ENCODE peak calls at places on chromosome 22, in seven cellular contexts. One of them, this sample, is unnamed.

GRCh38 chr22:39129081-39129480 is 23.4 kb downstream of the CBX7 start:
- DNase-seq in sigmoid colon: no peak
- DNase-seq in A549: no peak
- DNase-seq in transverse colon: peak
- DNase-seq in heart left ventricle: no peak
- DNase-seq in stomach: no peak
- DNase-seq in IMR-90: no peak
- DNase-seq in this sample: no peak

GRCh38 chr22:28594784-28595324 is 84.8 kb downstream of the TTC28 start:
- DNase-seq in sigmoid colon: no peak
- DNase-seq in IMR-90: peak
- DNase-seq in stomach: no peak
- DNase-seq in transverse colon: no peak
- DNase-seq in heart left ventricle: no peak
- DNase-seq in A549: peak
- DNase-seq in this sample: no peak

GRCh38 chr22:31852691-31853370 is 91.5 kb upstream of the YWHAH start:
- DNase-seq in heart left ventricle: no peak
- DNase-seq in transverse colon: no peak
- DNase-seq in A549: no peak
- DNase-seq in stomach: no peak
- DNase-seq in IMR-90: peak
- DNase-seq in sigmoid colon: no peak
- DNase-seq in this sample: no peak

GRCh38 chr22:46673677-46674236 is 53.6 kb downstream of the GRAMD4 start:
- DNase-seq in sigmoid colon: no peak
- DNase-seq in heart left ventricle: no peak
- DNase-seq in IMR-90: no peak
- DNase-seq in transverse colon: no peak
- DNase-seq in A549: no peak
- DNase-seq in stomach: no peak
- DNase-seq in this sample: peak

GRCh38 chr22:49052023-49052538 is 775.6 kb downstream of the BRD1 start:
- DNase-seq in transverse colon: no peak
- DNase-seq in sigmoid colon: no peak
- DNase-seq in A549: no peak
- DNase-seq in stomach: no peak
- DNase-seq in heart left ventricle: no peak
- DNase-seq in IMR-90: no peak
- DNase-seq in this sample: peak

GRCh38 chr22:22040472-22040871 is 57.9 kb upstream of the TOP3B start:
- DNase-seq in transverse colon: no peak
- DNase-seq in IMR-90: no peak
- DNase-seq in A549: no peak
- DNase-seq in sigmoid colon: no peak
- DNase-seq in stomach: no peak
- DNase-seq in heart left ventricle: no peak
- DNase-seq in this sample: no peak

GRCh38 chr22:29345932-29346331 is 30.4 kb upstream of the RASL10A start:
- DNase-seq in heart left ventricle: no peak
- DNase-seq in IMR-90: peak
- DNase-seq in sigmoid colon: no peak
- DNase-seq in A549: no peak
- DNase-seq in stomach: no peak
- DNase-seq in transverse colon: no peak
- DNase-seq in this sample: peak

GRCh38 chr22:46088541-46089311 is 61.6 kb upstream of the PPARA start:
- DNase-seq in heart left ventricle: no peak
- DNase-seq in sigmoid colon: peak
- DNase-seq in IMR-90: peak
- DNase-seq in stomach: peak
- DNase-seq in A549: no peak
- DNase-seq in transverse colon: no peak
- DNase-seq in this sample: peak

GRCh38 chr22:21687685-21688259 is 22.0 kb downstream of the PPIL2 start:
- DNase-seq in stomach: no peak
- DNase-seq in sigmoid colon: no peak
- DNase-seq in heart left ventricle: no peak
- DNase-seq in A549: no peak
- DNase-seq in transverse colon: no peak
- DNase-seq in IMR-90: no peak
- DNase-seq in this sample: no peak

GRCh38 chr22:45357492-45357891 is 47.8 kb downstream of the FAM118A start:
- DNase-seq in stomach: no peak
- DNase-seq in sigmoid colon: no peak
- DNase-seq in IMR-90: no peak
- DNase-seq in transverse colon: no peak
- DNase-seq in A549: no peak
- DNase-seq in heart left ventricle: no peak
- DNase-seq in this sample: no peak

GRCh38 chr22:24973867-24974266 is 21.4 kb downstream of the KIAA1671 start:
- DNase-seq in transverse colon: peak
- DNase-seq in IMR-90: no peak
- DNase-seq in stomach: peak
- DNase-seq in sigmoid colon: no peak
- DNase-seq in A549: no peak
- DNase-seq in heart left ventricle: no peak
- DNase-seq in this sample: no peak

GRCh38 chr22:45082795-45083194 is 73.0 kb upstream of the PHF21B start:
- DNase-seq in A549: no peak
- DNase-seq in stomach: no peak
- DNase-seq in transverse colon: no peak
- DNase-seq in IMR-90: no peak
- DNase-seq in sigmoid colon: no peak
- DNase-seq in heart left ventricle: no peak
- DNase-seq in this sample: no peak

GRCh38 chr22:29044657-29045176 is 16.9 kb downstream of the C22orf31 start:
- DNase-seq in transverse colon: no peak
- DNase-seq in heart left ventricle: no peak
- DNase-seq in sigmoid colon: no peak
- DNase-seq in stomach: no peak
- DNase-seq in IMR-90: peak
- DNase-seq in A549: no peak
- DNase-seq in this sample: no peak

GRCh38 chr22:40022536-40023225 is 27.9 kb downstream of the FAM83F start:
- DNase-seq in A549: no peak
- DNase-seq in transverse colon: no peak
- DNase-seq in sigmoid colon: no peak
- DNase-seq in IMR-90: no peak
- DNase-seq in stomach: peak
- DNase-seq in heart left ventricle: no peak
- DNase-seq in this sample: no peak

GRCh38 chr22:29873943-29874342 is 9.0 kb upstream of the MTMR3 start:
- DNase-seq in sigmoid colon: no peak
- DNase-seq in heart left ventricle: no peak
- DNase-seq in transverse colon: no peak
- DNase-seq in IMR-90: no peak
- DNase-seq in A549: no peak
- DNase-seq in stomach: no peak
- DNase-seq in this sample: no peak

GRCh38 chr22:24894998-24895397 is 51.5 kb downstream of the LHFPL7 start:
- DNase-seq in transverse colon: peak
- DNase-seq in sigmoid colon: peak
- DNase-seq in IMR-90: no peak
- DNase-seq in heart left ventricle: peak
- DNase-seq in A549: peak
- DNase-seq in stomach: peak
- DNase-seq in this sample: peak

DNA sequence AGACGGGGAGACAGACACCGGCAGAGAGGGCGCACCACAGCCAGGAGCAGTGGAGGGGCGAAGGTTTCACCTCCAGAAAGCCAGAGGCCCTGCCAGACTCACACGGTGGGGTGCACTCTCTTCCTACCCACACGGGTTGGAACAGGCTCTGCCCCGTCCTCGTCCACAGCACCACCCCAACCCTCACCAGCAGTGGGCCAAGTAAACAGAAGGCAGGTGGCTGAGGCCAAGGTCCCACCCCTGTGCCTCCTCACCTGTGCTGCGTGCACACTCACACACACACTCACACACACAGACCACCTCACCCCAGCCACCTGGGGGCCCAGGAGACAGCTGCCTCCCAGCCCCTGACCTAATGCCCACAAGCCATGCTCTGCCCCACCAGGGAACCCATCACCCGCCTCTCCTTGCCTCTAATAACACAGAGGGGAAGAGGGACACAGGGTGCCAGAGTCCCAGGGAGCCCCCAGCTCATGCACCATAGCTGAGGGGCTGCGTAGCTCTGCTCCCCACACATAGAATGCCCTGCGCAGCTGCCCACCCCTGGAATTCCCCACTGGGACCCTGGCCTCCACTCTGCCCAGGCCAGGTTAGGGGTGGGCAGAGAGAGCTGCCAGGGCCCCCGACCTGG is 3.1 kb downstream of the CYB5R3 start:
- DNase-seq in A549: no peak
- DNase-seq in transverse colon: peak
- DNase-seq in heart left ventricle: no peak
- DNase-seq in sigmoid colon: no peak
- DNase-seq in IMR-90: no peak
- DNase-seq in stomach: peak
- DNase-seq in this sample: peak
- TF ChIP-seq POLR2A in A549: no peak
- TF ChIP-seq POLR2A in transverse colon: no peak
- TF ChIP-seq POLR2A in heart left ventricle: no peak
- TF ChIP-seq POLR2A in sigmoid colon: no peak
- TF ChIP-seq POLR2A in IMR-90: no peak
- TF ChIP-seq POLR2A in stomach: no peak
- TF ChIP-seq POLR2A in this sample: no peak

GRCh38 chr22:37544955-37545702 is 15.2 kb upstream of the CDC42EP1 start:
- DNase-seq in IMR-90: peak
- DNase-seq in heart left ventricle: peak
- DNase-seq in A549: peak
- DNase-seq in transverse colon: peak
- DNase-seq in stomach: peak
- DNase-seq in sigmoid colon: peak
- DNase-seq in this sample: no peak

GRCh38 chr22:37546436-37547248 is 13.6 kb upstream of the CDC42EP1 start:
- DNase-seq in stomach: peak
- DNase-seq in sigmoid colon: peak
- DNase-seq in IMR-90: peak
- DNase-seq in heart left ventricle: peak
- DNase-seq in transverse colon: peak
- DNase-seq in A549: no peak
- DNase-seq in this sample: peak

GRCh38 chr22:37542959-37543358 is 17.3 kb upstream of the CDC42EP1 start:
- DNase-seq in heart left ventricle: no peak
- DNase-seq in transverse colon: no peak
- DNase-seq in stomach: no peak
- DNase-seq in IMR-90: no peak
- DNase-seq in sigmoid colon: no peak
- DNase-seq in A549: no peak
- DNase-seq in this sample: no peak

GRCh38 chr22:37547249-37547741 is 13.0 kb upstream of the CDC42EP1 start:
- DNase-seq in heart left ventricle: no peak
- DNase-seq in sigmoid colon: no peak
- DNase-seq in A549: no peak
- DNase-seq in stomach: no peak
- DNase-seq in transverse colon: no peak
- DNase-seq in IMR-90: no peak
- DNase-seq in this sample: no peak

GRCh38 chr22:37545703-37546435 is 14.4 kb upstream of the CDC42EP1 start:
- DNase-seq in transverse colon: peak
- DNase-seq in heart left ventricle: peak
- DNase-seq in sigmoid colon: peak
- DNase-seq in stomach: peak
- DNase-seq in IMR-90: peak
- DNase-seq in A549: peak
- DNase-seq in this sample: peak
- TF ChIP-seq POLR2A in transverse colon: peak
- TF ChIP-seq POLR2A in heart left ventricle: peak
- TF ChIP-seq POLR2A in sigmoid colon: peak
- TF ChIP-seq POLR2A in stomach: no peak
- TF ChIP-seq POLR2A in IMR-90: peak
- TF ChIP-seq POLR2A in A549: peak
- TF ChIP-seq POLR2A in this sample: no peak

DNA sequence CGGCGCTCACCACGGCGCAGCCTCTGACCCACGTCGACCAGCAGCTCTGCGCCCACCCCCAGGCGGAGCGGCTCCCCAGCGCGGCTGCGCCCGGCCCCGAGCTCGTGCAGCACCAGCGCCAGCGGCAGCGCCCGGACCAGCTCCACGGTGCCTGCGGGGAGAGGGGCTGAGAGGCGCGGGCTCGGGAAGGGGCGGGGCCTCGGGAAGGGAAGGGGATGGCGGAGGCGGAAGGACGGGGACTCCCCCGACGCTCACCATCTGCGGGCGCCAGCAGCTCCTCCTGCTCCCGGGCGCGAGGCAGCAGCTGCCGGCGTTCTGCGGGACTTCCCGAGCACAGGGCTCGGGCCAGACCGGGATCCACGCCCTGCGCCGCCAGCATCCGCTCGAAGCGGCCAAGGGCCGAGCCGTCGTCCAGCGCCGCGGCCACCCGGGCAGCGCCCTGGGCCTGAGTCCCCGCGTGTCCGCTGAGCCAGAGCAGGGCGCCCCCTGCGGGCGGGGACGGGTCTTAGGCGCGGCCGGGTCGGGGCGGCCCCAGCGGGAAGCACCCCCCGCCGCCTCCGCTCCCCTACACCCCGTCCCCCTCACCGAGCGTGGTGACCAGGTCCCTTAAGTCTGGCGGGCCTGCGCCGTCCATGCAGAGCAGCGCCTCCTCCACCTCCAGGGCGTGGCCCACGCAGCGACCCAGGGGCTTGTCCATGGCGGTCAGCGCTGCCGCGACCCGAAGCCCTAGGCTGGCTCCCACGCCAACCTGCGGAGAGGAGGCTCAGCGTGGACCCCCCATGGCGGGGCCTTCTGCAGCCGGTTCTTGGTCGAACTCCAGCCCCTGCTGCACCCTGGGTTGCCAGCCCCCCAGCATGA is 822 bp upstream of the SCO2 start:
- DNase-seq in heart left ventricle: peak
- DNase-seq in transverse colon: peak
- DNase-seq in IMR-90: peak
- DNase-seq in A549: peak
- DNase-seq in sigmoid colon: peak
- DNase-seq in stomach: peak
- DNase-seq in this sample: peak
- TF ChIP-seq POLR2A in heart left ventricle: peak
- TF ChIP-seq POLR2A in transverse colon: no peak
- TF ChIP-seq POLR2A in IMR-90: no peak
- TF ChIP-seq POLR2A in A549: peak
- TF ChIP-seq POLR2A in sigmoid colon: no peak
- TF ChIP-seq POLR2A in stomach: no peak
- TF ChIP-seq POLR2A in this sample: no peak

DNA sequence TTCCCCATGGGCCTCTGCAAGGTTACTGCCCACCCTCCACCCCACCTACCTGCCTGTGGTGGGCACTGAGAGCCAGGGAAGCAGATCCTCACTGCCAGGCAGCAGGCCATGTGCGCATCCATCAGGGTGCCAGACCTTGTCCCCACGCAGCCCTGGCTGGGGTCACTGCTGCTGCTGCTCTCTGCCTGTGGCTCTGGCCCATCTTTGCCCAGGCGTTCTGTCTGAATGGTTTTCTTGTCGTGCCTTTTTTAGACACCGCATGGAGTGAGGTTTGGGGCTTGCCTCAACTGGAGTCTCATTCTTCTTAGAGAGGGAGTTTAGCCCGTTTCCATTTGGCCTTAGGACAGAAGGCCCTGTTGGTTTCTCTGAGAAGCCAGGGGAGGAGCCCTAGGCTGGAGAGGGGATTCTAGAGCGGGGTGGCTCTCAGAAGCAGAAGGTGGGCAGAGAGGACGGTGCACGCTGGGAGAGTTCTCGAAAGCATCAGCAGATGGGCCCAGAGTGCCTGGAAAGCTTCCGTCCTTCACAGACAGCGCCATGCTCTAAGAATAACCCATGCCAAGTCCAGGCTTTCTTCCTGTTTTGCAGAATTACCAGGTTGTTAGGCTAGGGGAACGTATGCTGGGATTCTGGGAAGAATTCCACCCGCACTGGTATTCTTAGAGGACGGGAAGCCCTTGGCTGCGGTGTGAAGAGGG is 8.1 kb downstream of the TANGO2 start:
- DNase-seq in IMR-90: no peak
- DNase-seq in sigmoid colon: no peak
- DNase-seq in stomach: no peak
- DNase-seq in A549: no peak
- DNase-seq in heart left ventricle: no peak
- DNase-seq in transverse colon: no peak
- DNase-seq in this sample: no peak
- TF ChIP-seq POLR2A in IMR-90: no peak
- TF ChIP-seq POLR2A in sigmoid colon: no peak
- TF ChIP-seq POLR2A in stomach: no peak
- TF ChIP-seq POLR2A in A549: no peak
- TF ChIP-seq POLR2A in heart left ventricle: no peak
- TF ChIP-seq POLR2A in transverse colon: no peak
- TF ChIP-seq POLR2A in this sample: no peak

This sample was measured in upper lobe of left lung.